ENCODE peak calls at places on chromosome 19, in eight cellular contexts. G is right lobe of liver, L is stomach, T is IMR-90, A is adrenal gland, Q is tibial nerve, S is A549, V is ovary. P is an unnamed sample.

GRCh38 chr19:12574036-12574435 is 22.8 kb upstream of the ZNF564 start:
- DNase-seq in G (peak; percentile 10), L (no peak), T (no peak), A (no peak), Q (no peak), S (no peak), V (no peak), P (no peak)

GRCh38 chr19:30841934-30842333 is 469.8 kb downstream of the ZNF536 start:
- DNase-seq in G (no peak), L (no peak), T (no peak), A (no peak), Q (no peak), S (no peak), V (no peak), P (no peak)

GRCh38 chr19:14102756-14103155 is 12.2 kb upstream of the SAMD1 start:
- DNase-seq in G (no peak), L (no peak), T (no peak), A (no peak), Q (no peak), S (no peak), V (no peak), P (no peak)

GRCh38 chr19:39474139-39474620 is 6.5 kb upstream of the TIMM50 start:
- DNase-seq in G (no peak), L (peak; percentile 52), T (peak; percentile 22), A (peak; percentile 66), Q (no peak), S (peak; percentile 89), V (peak; percentile 56), P (peak; percentile 60)

GRCh38 chr19:7989071-7989575 is 16.3 kb downstream of the ELAVL1 start:
- DNase-seq in G (no peak), L (no peak), T (no peak), A (no peak), Q (no peak), S (no peak), V (no peak), P (no peak)

GRCh38 chr19:48826606-48827020 is 9.7 kb downstream of the HSD17B14 start:
- DNase-seq in G (peak; percentile 94), L (peak; percentile 62), T (no peak), A (no peak), Q (no peak), S (no peak), V (no peak), P (no peak)

GRCh38 chr19:36245210-36246005 is 30.5 kb downstream of the ZNF146 start:
- DNase-seq in G (no peak), L (no peak), T (no peak), A (no peak), Q (no peak), S (no peak), V (no peak), P (peak; percentile 69)

GRCh38 chr19:52226652-52227051 is 36.8 kb downstream of the PPP2R1A start:
- DNase-seq in G (no peak), L (no peak), T (no peak), A (no peak), Q (no peak), S (no peak), V (no peak), P (no peak)

GRCh38 chr19:14475251-14476073 is at the start of gene PTGER1:
- DNase-seq in G (no peak), L (no peak), T (peak; percentile 35), A (no peak), Q (no peak), S (no peak), V (no peak), P (no peak)

GRCh38 chr19:30083125-30083681 is 141.2 kb downstream of the URI1 start:
- DNase-seq in G (no peak), L (no peak), T (no peak), A (no peak), Q (no peak), S (no peak), V (no peak), P (no peak)

DNA sequence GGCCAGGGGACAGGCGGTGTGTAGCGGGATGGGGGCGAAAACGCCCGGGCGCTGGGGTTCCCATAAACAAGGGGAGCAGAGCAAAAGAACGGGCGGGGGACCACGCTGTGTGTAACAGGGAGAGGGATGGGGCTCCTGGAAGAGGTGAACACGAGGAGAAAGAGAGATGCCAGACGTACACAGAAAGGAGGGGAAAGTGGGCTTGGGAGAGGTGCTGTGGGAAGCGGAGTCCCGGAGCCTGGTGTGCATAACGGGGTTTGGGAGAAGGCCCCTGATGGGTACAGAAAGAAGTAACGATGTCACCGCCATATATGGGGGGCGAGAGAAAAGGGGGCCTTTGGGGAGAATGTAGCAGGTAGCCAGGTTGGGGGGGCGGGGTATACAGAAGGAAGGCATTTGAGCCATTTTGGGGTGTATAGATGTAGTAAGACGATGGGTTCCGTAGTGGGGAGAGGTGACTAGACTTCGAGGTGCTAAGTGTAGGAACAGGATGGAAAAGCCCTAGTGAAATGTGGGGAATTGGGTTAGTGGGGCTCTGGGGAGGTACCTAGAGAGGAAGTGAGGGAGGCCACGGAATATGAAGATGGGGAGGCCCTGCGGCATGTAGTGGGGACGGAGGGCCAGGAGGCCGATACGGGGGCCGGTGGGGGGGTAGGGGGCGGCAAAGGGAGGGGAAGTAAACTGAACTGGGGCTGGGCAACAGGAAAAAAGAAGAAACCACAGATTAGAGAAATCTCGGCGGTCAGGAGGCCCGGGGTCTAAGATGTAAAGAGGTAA is 762 bp downstream of the ZNF580 start:
- DNase-seq in G (no peak), L (no peak), T (peak; percentile 18), A (peak; percentile 36), Q (no peak), S (peak; percentile 68), V (peak; percentile 51), P (no peak)
- TF ChIP-seq POLR2A in G (no peak), L (no peak), T (no peak), A (no peak), Q (no peak), S (peak; percentile 2), V (no peak), P (no peak)

GRCh38 chr19:1105217-1105872 is 1.6 kb downstream of the GPX4 start:
- DNase-seq in G (no peak), L (no peak), T (peak; percentile 35), A (no peak), Q (no peak), S (no peak), V (peak; percentile 54), P (no peak)

GRCh38 chr19:1105873-1106840 is 2.4 kb downstream of the GPX4 start:
- DNase-seq in G (no peak), L (no peak), T (no peak), A (no peak), Q (no peak), S (no peak), V (peak; percentile 47), P (no peak)

GRCh38 chr19:1108291-1109031 is 4.7 kb downstream of the GPX4 start:
- DNase-seq in G (no peak), L (no peak), T (no peak), A (no peak), Q (no peak), S (no peak), V (no peak), P (no peak)

GRCh38 chr19:1107655-1108261 is 4.0 kb downstream of the GPX4 start:
- DNase-seq in G (no peak), L (no peak), T (no peak), A (no peak), Q (no peak), S (no peak), V (no peak), P (no peak)

DNA sequence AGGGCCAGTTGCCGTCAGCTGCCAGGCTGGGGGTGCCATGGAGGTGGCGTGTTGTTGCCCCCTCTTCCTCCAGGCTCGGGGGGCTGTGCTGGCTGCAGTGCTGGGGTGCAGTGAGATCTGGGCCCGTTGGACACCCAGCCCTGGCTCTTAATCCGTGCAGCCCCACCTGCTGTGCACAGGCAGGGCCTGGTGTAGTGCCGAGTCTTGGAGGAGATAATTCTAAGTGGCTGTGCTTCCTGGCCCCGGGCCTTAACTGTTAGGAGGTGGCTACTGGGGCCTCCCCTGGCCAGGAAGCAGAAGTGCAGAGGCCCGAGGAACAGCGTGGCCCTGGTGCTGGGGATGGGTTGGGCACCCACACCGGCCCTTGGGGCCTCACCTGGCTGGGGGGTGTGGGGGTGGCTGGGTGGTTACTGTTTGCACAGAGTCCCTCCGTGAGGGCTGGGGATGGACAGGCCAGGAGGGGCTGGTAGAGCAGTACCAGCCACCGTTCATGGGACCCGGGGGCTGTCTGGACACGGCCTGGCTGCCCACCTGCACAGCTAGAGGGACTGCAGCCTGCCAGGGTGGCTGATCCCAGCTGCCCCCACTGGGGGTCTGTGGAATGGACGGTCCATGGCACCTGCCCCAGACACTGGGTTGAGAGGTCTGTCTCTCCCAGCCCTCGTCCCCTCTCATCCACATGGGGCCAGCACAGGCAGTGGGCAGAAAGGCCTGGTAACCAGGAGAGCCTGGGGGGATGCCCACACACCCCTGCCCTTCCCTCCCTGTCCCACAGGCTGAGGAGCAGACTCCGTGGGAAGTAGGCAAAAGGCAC is 3.3 kb downstream of the GPX4 start:
- DNase-seq in G (no peak), L (peak; percentile 48), T (peak; percentile 49), A (no peak), Q (no peak), S (no peak), V (peak; percentile 38), P (no peak)
- TF ChIP-seq CTCF in G (no peak), L (no peak), T (peak; percentile 9), A (peak; percentile 28), Q (no peak), S (no peak), V (no peak), P (peak; percentile 6)

GRCh38 chr19:17113127-17113785 is 37.7 kb downstream of the MYO9B start:
- DNase-seq in G (peak; percentile 53), L (no peak), T (no peak), A (peak; percentile 71), Q (no peak), S (no peak), V (no peak), P (no peak)

GRCh38 chr19:17110599-17110966 is 35.0 kb downstream of the MYO9B start:
- DNase-seq in G (no peak), L (no peak), T (no peak), A (no peak), Q (no peak), S (no peak), V (no peak), P (no peak)

GRCh38 chr19:17111766-17112165 is 36.2 kb downstream of the MYO9B start:
- DNase-seq in G (no peak), L (no peak), T (no peak), A (no peak), Q (no peak), S (no peak), V (no peak), P (no peak)

GRCh38 chr19:17112700-17113099 is 37.1 kb downstream of the MYO9B start:
- DNase-seq in G (peak; percentile 85), L (no peak), T (no peak), A (peak; percentile 54), Q (no peak), S (no peak), V (no peak), P (no peak)

GRCh38 chr19:17112271-17112670 is 36.7 kb downstream of the MYO9B start:
- DNase-seq in G (peak; percentile 70), L (no peak), T (no peak), A (peak; percentile 64), Q (no peak), S (no peak), V (no peak), P (no peak)
- TF ChIP-seq POLR2A in G (no peak), L (no peak), T (no peak), A (no peak), Q (no peak), S (no peak), V (no peak), P (no peak)

DNA sequence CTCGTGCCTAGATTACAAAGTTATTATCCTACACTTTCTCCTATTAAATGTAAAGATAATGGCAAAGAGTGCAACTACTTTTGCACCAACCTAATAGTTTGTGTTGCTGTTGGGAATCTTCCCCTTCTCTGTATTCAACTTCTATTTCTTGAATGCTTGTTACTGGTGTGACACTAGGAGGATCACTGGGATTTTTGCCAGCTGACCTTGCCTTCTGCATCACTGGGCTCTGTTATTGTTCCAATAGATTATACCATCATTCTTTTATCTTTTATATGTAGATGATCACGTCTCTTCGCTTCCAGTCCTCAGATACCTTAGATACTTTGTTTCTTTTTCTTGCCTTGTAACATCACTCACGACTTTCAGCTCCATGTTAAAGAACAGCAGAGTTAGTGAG is 3.5 kb upstream of the OR10H4 start:
- DNase-seq in G (no peak), L (no peak), T (no peak), A (peak; percentile 85), Q (no peak), S (no peak), V (no peak), P (peak; percentile 95)
- TF ChIP-seq CTCF in G (no peak), L (no peak), T (no peak), A (no peak), Q (no peak), S (no peak), V (no peak), P (no peak)

P was measured in testis.